ENCODE peak calls at places on chromosomes 12 and 14, in seven cellular contexts. One of them, this sample, is unnamed.

GRCh38 chr14:68888025-68888850 is 90.9 kb downstream of the ACTN1 start:
- DNase-seq in neuronal stem cell: no peak
- DNase-seq in mesendoderm: no peak
- DNase-seq in H9: no peak
- DNase-seq in mesenchymal stem cell: no peak
- DNase-seq in IMR-90: no peak
- DNase-seq in trophoblast cell: no peak
- DNase-seq in this sample: no peak

GRCh38 chr14:76169776-76170175 is 18.1 kb downstream of the GPATCH2L start:
- DNase-seq in mesenchymal stem cell: no peak
- DNase-seq in neuronal stem cell: no peak
- DNase-seq in trophoblast cell: no peak
- DNase-seq in H9: no peak
- DNase-seq in IMR-90: no peak
- DNase-seq in mesendoderm: no peak
- DNase-seq in this sample: no peak

GRCh38 chr14:78598046-78598652 is 428.0 kb downstream of the NRXN3 start:
- DNase-seq in H9: peak; percentile 88
- DNase-seq in IMR-90: peak; percentile 26
- DNase-seq in neuronal stem cell: peak; percentile 68
- DNase-seq in mesendoderm: peak; percentile 84
- DNase-seq in mesenchymal stem cell: peak; percentile 56
- DNase-seq in trophoblast cell: peak; percentile 67
- DNase-seq in this sample: peak; percentile 53

GRCh38 chr12:2627343-2628191 is 167.2 kb upstream of the FKBP4 start:
- DNase-seq in trophoblast cell: peak; percentile 54
- DNase-seq in mesendoderm: peak; percentile 66
- DNase-seq in neuronal stem cell: no peak
- DNase-seq in H9: no peak
- DNase-seq in mesenchymal stem cell: no peak
- DNase-seq in IMR-90: no peak
- DNase-seq in this sample: no peak

GRCh38 chr14:71555654-71556559 is 376.3 kb upstream of the RGS6 start:
- DNase-seq in mesenchymal stem cell: peak; percentile 49
- DNase-seq in mesendoderm: no peak
- DNase-seq in H9: no peak
- DNase-seq in trophoblast cell: peak; percentile 30
- DNase-seq in IMR-90: peak; percentile 43
- DNase-seq in neuronal stem cell: no peak
- DNase-seq in this sample: no peak

GRCh38 chr14:74979442-74980397 is 23.0 kb upstream of the EIF2B2 start:
- DNase-seq in neuronal stem cell: no peak
- DNase-seq in trophoblast cell: peak; percentile 96
- DNase-seq in IMR-90: peak; percentile 36
- DNase-seq in mesenchymal stem cell: peak; percentile 73
- DNase-seq in H9: peak; percentile 68
- DNase-seq in mesendoderm: peak; percentile 92
- DNase-seq in this sample: no peak

GRCh38 chr14:100106260-100106659 is 41.0 kb downstream of the EVL start:
- DNase-seq in trophoblast cell: peak; percentile 8
- DNase-seq in mesenchymal stem cell: no peak
- DNase-seq in H9: no peak
- DNase-seq in neuronal stem cell: no peak
- DNase-seq in IMR-90: no peak
- DNase-seq in mesendoderm: no peak
- DNase-seq in this sample: no peak

GRCh38 chr12:64085996-64086395 is 136.1 kb downstream of the KICS2 start:
- DNase-seq in mesenchymal stem cell: no peak
- DNase-seq in neuronal stem cell: no peak
- DNase-seq in trophoblast cell: no peak
- DNase-seq in IMR-90: peak; percentile 23
- DNase-seq in mesendoderm: no peak
- DNase-seq in H9: no peak
- DNase-seq in this sample: no peak

GRCh38 chr14:63727736-63728728 is at the start of gene SGPP1:
- DNase-seq in neuronal stem cell: peak; percentile 65
- DNase-seq in IMR-90: peak; percentile 55
- DNase-seq in trophoblast cell: peak; percentile 86
- DNase-seq in mesendoderm: peak; percentile 80
- DNase-seq in H9: peak; percentile 79
- DNase-seq in mesenchymal stem cell: peak; percentile 74
- DNase-seq in this sample: peak; percentile 78

GRCh38 chr14:53432378-53432802 is 279.3 kb upstream of the DDHD1 start:
- DNase-seq in neuronal stem cell: peak; percentile 18
- DNase-seq in trophoblast cell: peak; percentile 50
- DNase-seq in IMR-90: peak; percentile 60
- DNase-seq in mesenchymal stem cell: peak; percentile 51
- DNase-seq in H9: peak; percentile 68
- DNase-seq in mesendoderm: peak; percentile 84
- DNase-seq in this sample: peak; percentile 51

GRCh38 chr12:28427046-28427445 is 236.8 kb downstream of the CCDC91 start:
- DNase-seq in trophoblast cell: peak; percentile 79
- DNase-seq in IMR-90: no peak
- DNase-seq in H9: no peak
- DNase-seq in mesenchymal stem cell: no peak
- DNase-seq in neuronal stem cell: no peak
- DNase-seq in mesendoderm: peak; percentile 79
- DNase-seq in this sample: no peak

GRCh38 chr14:23551266-23552028 is at the start of gene ZFHX2:
- DNase-seq in trophoblast cell: peak; percentile 46
- DNase-seq in mesenchymal stem cell: peak; percentile 67
- DNase-seq in mesendoderm: peak; percentile 93
- DNase-seq in H9: peak; percentile 95
- DNase-seq in neuronal stem cell: peak; percentile 87
- DNase-seq in IMR-90: peak; percentile 49
- DNase-seq in this sample: peak; percentile 92

GRCh38 chr14:34035934-34036250 is 85.0 kb upstream of the EGLN3 start:
- DNase-seq in mesendoderm: no peak
- DNase-seq in trophoblast cell: no peak
- DNase-seq in H9: no peak
- DNase-seq in neuronal stem cell: no peak
- DNase-seq in IMR-90: no peak
- DNase-seq in mesenchymal stem cell: no peak
- DNase-seq in this sample: no peak

GRCh38 chr14:62185078-62185477 is 422.9 kb downstream of the SNAPC1 start:
- DNase-seq in mesenchymal stem cell: no peak
- DNase-seq in mesendoderm: no peak
- DNase-seq in H9: no peak
- DNase-seq in trophoblast cell: no peak
- DNase-seq in IMR-90: peak; percentile 18
- DNase-seq in neuronal stem cell: no peak
- DNase-seq in this sample: no peak

GRCh38 chr12:54082402-54082892 is 28.8 kb downstream of the HOXC4 start:
- DNase-seq in H9: no peak
- DNase-seq in neuronal stem cell: no peak
- DNase-seq in mesenchymal stem cell: no peak
- DNase-seq in mesendoderm: no peak
- DNase-seq in trophoblast cell: no peak
- DNase-seq in IMR-90: no peak
- DNase-seq in this sample: no peak

GRCh38 chr14:24233538-24233866 is 773 bp downstream of the GMPR2 start:
- DNase-seq in H9: no peak
- DNase-seq in mesendoderm: peak; percentile 24
- DNase-seq in mesenchymal stem cell: no peak
- DNase-seq in neuronal stem cell: no peak
- DNase-seq in IMR-90: no peak
- DNase-seq in trophoblast cell: peak; percentile 12
- DNase-seq in this sample: no peak

GRCh38 chr12:78793982-78794381 is 70.6 kb upstream of the SYT1 start:
- DNase-seq in mesendoderm: no peak
- DNase-seq in neuronal stem cell: no peak
- DNase-seq in H9: no peak
- DNase-seq in trophoblast cell: peak; percentile 3
- DNase-seq in mesenchymal stem cell: no peak
- DNase-seq in IMR-90: no peak
- DNase-seq in this sample: no peak
- H3K4ac ChIP-seq in mesendoderm: no peak overlapping the region
- H3K4ac ChIP-seq in neuronal stem cell: no peak overlapping the region
- H3K4ac ChIP-seq in H9: no peak overlapping the region
- H3K4ac ChIP-seq in trophoblast cell: no peak overlapping the region
- H3K4ac ChIP-seq in mesenchymal stem cell: no peak overlapping the region
- H3K4ac ChIP-seq in IMR-90: no peak overlapping the region
- H3K4ac ChIP-seq in this sample: no peak overlapping the region

DNA sequence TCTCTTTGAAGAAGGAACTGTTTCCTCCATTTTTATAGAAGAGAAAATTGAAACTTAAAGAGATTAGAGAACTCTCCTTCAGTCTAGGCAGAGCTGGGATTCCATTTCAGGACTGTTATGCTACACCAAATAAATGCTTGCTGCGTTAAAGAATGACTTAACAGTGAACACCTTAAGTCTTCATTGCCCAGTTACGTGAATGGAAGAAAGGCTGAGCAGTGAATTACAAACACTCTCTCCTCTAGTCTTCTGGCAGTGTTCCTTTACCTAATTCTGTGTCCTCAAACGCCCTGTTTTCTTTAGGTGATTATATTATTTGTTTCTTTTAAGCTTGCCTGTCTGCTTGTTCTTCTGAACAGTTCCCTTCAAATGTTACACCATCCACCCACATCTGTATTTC is 59.7 kb downstream of the RCOR1 start:
- DNase-seq in mesenchymal stem cell: no peak
- DNase-seq in neuronal stem cell: no peak
- DNase-seq in trophoblast cell: no peak
- DNase-seq in mesendoderm: no peak
- DNase-seq in H9: no peak
- DNase-seq in IMR-90: no peak
- DNase-seq in this sample: no peak
- H3K4ac ChIP-seq in mesenchymal stem cell: no peak overlapping the region
- H3K4ac ChIP-seq in neuronal stem cell: no peak overlapping the region
- H3K4ac ChIP-seq in trophoblast cell: no peak overlapping the region
- H3K4ac ChIP-seq in mesendoderm: no peak overlapping the region
- H3K4ac ChIP-seq in H9: no peak overlapping the region
- H3K4ac ChIP-seq in IMR-90: no peak overlapping the region
- H3K4ac ChIP-seq in this sample: no peak overlapping the region

DNA sequence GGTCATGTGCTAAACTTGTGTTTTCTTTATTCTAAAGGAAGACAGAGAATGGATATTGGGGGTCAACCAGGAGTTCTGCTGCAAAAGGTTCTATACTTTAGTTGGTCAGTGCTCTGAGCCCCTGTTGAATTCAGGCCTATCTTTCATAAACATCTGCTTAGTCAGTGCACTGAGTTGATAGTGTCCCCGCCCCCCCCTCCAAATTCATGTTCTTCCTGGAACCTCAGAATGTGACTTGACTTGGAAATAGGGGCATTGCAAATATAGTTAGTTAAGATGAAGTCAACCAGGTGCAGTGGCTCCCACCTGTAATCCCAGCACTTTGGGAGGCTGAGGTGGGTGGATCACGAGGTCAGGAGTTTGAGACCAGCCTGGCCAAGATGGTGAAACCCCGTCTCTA is 23.3 kb downstream of the CHST11 start:
- DNase-seq in neuronal stem cell: no peak
- DNase-seq in IMR-90: no peak
- DNase-seq in mesenchymal stem cell: no peak
- DNase-seq in H9: no peak
- DNase-seq in mesendoderm: no peak
- DNase-seq in trophoblast cell: no peak
- DNase-seq in this sample: no peak
- H3K4ac ChIP-seq in neuronal stem cell: no peak overlapping the region
- H3K4ac ChIP-seq in IMR-90: no peak overlapping the region
- H3K4ac ChIP-seq in mesenchymal stem cell: no peak overlapping the region
- H3K4ac ChIP-seq in H9: no peak overlapping the region
- H3K4ac ChIP-seq in mesendoderm: no peak overlapping the region
- H3K4ac ChIP-seq in trophoblast cell: no peak overlapping the region
- H3K4ac ChIP-seq in this sample: no peak overlapping the region

DNA sequence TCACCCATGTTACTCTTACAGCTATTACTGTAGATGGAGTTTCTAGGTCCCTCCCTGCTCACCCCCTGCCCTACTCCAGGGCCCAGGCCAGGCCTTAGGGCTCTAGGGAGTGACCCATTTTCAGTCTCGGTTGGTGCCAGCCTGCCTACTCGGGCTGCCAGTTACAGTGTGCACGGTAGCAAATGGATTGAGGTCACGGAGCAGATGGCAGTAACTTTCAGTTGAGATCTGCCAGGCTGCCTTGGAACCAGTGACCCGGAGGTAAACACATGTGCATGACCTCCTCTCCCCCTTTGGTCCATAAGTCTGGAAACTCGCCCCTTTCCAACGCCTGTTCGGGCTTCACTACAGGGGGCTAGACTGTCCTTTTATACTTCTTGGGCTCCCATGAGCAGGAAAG is 139.7 kb upstream of the TBX3 start:
- DNase-seq in trophoblast cell: no peak
- DNase-seq in neuronal stem cell: no peak
- DNase-seq in mesendoderm: no peak
- DNase-seq in H9: no peak
- DNase-seq in mesenchymal stem cell: no peak
- DNase-seq in IMR-90: no peak
- DNase-seq in this sample: no peak
- H3K4ac ChIP-seq in trophoblast cell: no peak overlapping the region
- H3K4ac ChIP-seq in neuronal stem cell: no peak overlapping the region
- H3K4ac ChIP-seq in mesendoderm: no peak overlapping the region
- H3K4ac ChIP-seq in H9: no peak overlapping the region
- H3K4ac ChIP-seq in mesenchymal stem cell: no peak overlapping the region
- H3K4ac ChIP-seq in IMR-90: peak overlapping the region; percentile 45
- H3K4ac ChIP-seq in this sample: no peak overlapping the region

GRCh38 chr12:23039834-23040233 is 414.9 kb downstream of the ETNK1 start:
- DNase-seq in IMR-90: peak; percentile 83
- DNase-seq in mesendoderm: no peak
- DNase-seq in mesenchymal stem cell: no peak
- DNase-seq in neuronal stem cell: no peak
- DNase-seq in trophoblast cell: no peak
- DNase-seq in H9: no peak
- DNase-seq in this sample: no peak

GRCh38 chr12:23043647-23044046 is 418.7 kb downstream of the ETNK1 start:
- DNase-seq in mesendoderm: no peak
- DNase-seq in trophoblast cell: no peak
- DNase-seq in IMR-90: no peak
- DNase-seq in H9: no peak
- DNase-seq in neuronal stem cell: no peak
- DNase-seq in mesenchymal stem cell: no peak
- DNase-seq in this sample: no peak

GRCh38 chr12:23041774-23042173 is 416.8 kb downstream of the ETNK1 start:
- DNase-seq in mesendoderm: no peak
- DNase-seq in mesenchymal stem cell: no peak
- DNase-seq in H9: no peak
- DNase-seq in neuronal stem cell: no peak
- DNase-seq in IMR-90: no peak
- DNase-seq in trophoblast cell: no peak
- DNase-seq in this sample: no peak
- H3K4ac ChIP-seq in mesendoderm: no peak overlapping the region
- H3K4ac ChIP-seq in mesenchymal stem cell: no peak overlapping the region
- H3K4ac ChIP-seq in H9: no peak overlapping the region
- H3K4ac ChIP-seq in neuronal stem cell: no peak overlapping the region
- H3K4ac ChIP-seq in IMR-90: no peak overlapping the region
- H3K4ac ChIP-seq in trophoblast cell: no peak overlapping the region
- H3K4ac ChIP-seq in this sample: no peak overlapping the region

This sample was measured in H1.